ENCODE peak calls at places on chromosome 15, in four cellular contexts. B is HepG2, A is IMR-90, P is K562. T is an unnamed sample.

GRCh38 chr15:66505430-66505811 is 295 bp downstream of the ZWILCH start:
- DNase-seq in B (no peak), A (peak; percentile 51), P (no peak), T (no peak)

GRCh38 chr15:72979754-72980153 is 72.5 kb upstream of the NEO1 start:
- DNase-seq in B (no peak), A (no peak), P (no peak), T (no peak)

GRCh38 chr15:52171386-52171785 is 19.8 kb downstream of the GNB5 start:
- DNase-seq in B (no peak), A (peak; percentile 24), P (no peak), T (no peak)

GRCh38 chr15:44033894-44034293 is 161.2 kb downstream of the FRMD5 start:
- DNase-seq in B (no peak), A (peak; percentile 58), P (no peak), T (peak; percentile 15)

GRCh38 chr15:66961901-66962300 is 103.5 kb upstream of the SMAD3 start:
- DNase-seq in B (no peak), A (no peak), P (no peak), T (no peak)

GRCh38 chr15:64507293-64507802 is 47.0 kb downstream of the ZNF609 start:
- DNase-seq in B (peak; percentile 36), A (peak; percentile 92), P (peak; percentile 21), T (no peak)

GRCh38 chr15:63905131-63905530 is 71.4 kb upstream of the HERC1 start:
- DNase-seq in B (no peak), A (no peak), P (no peak), T (no peak)

GRCh38 chr15:70339551-70340517 is 242.1 kb upstream of the TLE3 start:
- DNase-seq in B (no peak), A (peak; percentile 22), P (no peak), T (no peak)

GRCh38 chr15:43868412-43868811 is 41.6 kb downstream of the WDR76 start:
- DNase-seq in B (no peak), A (no peak), P (no peak), T (no peak)

GRCh38 chr15:75723847-75724660 is 11.4 kb upstream of the CSPG4 start:
- DNase-seq in B (peak; percentile 81), A (peak; percentile 96), P (peak; percentile 83), T (peak; percentile 86)

DNA sequence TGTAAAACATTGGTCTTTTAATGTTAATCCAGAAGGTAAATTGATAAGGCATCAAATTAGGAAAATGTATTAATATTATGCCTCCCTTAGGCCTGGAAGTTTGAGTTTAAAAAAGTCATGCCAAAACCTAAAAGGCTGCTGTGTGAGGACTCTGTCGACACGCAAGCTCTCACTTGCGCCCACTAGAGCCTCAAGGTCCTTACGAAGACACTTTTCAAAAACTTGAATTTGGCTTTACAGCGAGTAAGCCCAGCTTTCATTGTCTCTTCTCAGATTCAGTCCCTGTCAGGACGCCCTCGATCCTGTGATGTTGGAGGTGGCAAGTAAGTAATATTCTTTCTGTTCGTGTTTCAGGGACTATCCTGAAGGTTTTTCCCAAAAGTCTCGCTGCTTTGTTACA is 89.7 kb downstream of the CRTC3 start:
- DNase-seq in B (no peak), A (no peak), P (no peak), T (no peak)
- TF ChIP-seq MAFK in B (no peak), A (no peak), P (no peak), T (no peak)

GRCh38 chr15:86203462-86203861 is 123.8 kb downstream of the AGBL1 start:
- DNase-seq in B (no peak), A (no peak), P (no peak), T (no peak)
- TF ChIP-seq BHLHE40 in B (no peak), A (no peak), P (no peak), T (no peak)

DNA sequence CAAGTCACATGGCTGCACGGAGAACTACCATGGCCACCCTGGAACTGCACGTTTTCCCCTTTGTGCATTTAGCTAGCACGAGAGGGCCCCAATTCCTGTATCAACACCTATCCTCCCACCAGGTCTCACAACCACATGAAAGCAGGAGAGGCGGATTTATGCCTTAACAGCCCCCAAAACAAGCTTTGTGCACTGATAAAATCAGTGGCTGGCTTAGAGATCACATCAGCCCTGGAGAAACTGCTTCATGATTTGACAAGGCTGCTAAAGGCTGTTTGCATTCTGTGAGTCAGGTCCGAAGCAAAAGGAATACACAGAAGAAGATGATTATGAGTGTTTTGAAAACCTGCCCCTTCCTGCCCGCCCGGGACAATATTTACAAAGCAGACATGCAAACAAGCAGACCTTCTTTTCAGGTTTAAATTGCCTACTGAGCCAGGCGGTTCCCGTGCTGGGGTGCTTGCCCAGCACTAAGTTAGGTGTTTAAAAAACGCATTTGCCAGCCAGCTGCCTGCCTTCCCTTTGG is 25.9 kb downstream of the CEMIP start:
- DNase-seq in B (peak; percentile 98), A (no peak), P (no peak), T (peak; percentile 49)
- TF ChIP-seq MAFK in B (no peak), A (no peak), P (no peak), T (no peak)

GRCh38 chr15:57272770-57273357 is 103.4 kb upstream of the CGNL1 start:
- DNase-seq in B (no peak), A (no peak), P (no peak), T (no peak)
- TF ChIP-seq BHLHE40 in B (no peak), A (no peak), P (no peak), T (no peak)

T was measured in A549.